ENCODE peak calls at places on chromosomes 3 and 15, in seven cellular contexts. I is GM12878, Y is HepG2, N is SK-N-SH, P is HCT116, O is K562, C is H1. U is an unnamed sample.
A peak's percentile ranks its signal among the peaks of the same experiment; 100 is the strongest.

GRCh38 chr15:75202251-75203016 is 752 bp downstream of the C15orf39 start:
- DNase-seq in O (peak; percentile 67), N (peak; percentile 81), P (no peak), Y (peak; percentile 38), C (no peak), I (no peak), U (no peak)

GRCh38 chr3:107264888-107265287 is 112.4 kb upstream of the CCDC54 start:
- DNase-seq in C (no peak), O (no peak), N (no peak), I (no peak), Y (no peak), P (no peak), U (no peak)

GRCh38 chr3:70716832-70717231 is 404.4 kb upstream of the MDFIC2 start:
- DNase-seq in I (no peak), N (peak; percentile 3), O (no peak), C (no peak), Y (no peak), P (no peak), U (no peak)

GRCh38 chr15:40449275-40449674 is 8.5 kb downstream of the BAHD1 start:
- DNase-seq in P (no peak), N (no peak), I (no peak), Y (no peak), C (no peak), O (no peak), U (no peak)

GRCh38 chr15:80242802-80243201 is 9.2 kb downstream of the CTXND1 start:
- DNase-seq in C (no peak), Y (no peak), P (no peak), O (no peak), I (no peak), N (no peak), U (no peak)

GRCh38 chr3:174822320-174822719 is 36.8 kb upstream of the NAALADL2 start:
- DNase-seq in N (no peak), I (no peak), P (no peak), Y (no peak), C (no peak), O (no peak), U (no peak)

GRCh38 chr3:184568591-184568917 is 7.0 kb downstream of the EPHB3 start:
- DNase-seq in P (no peak), I (no peak), C (no peak), Y (no peak), O (no peak), N (no peak), U (no peak)

GRCh38 chr15:63191895-63192603 is 2.6 kb downstream of the RAB8B start:
- DNase-seq in C (no peak), N (no peak), Y (no peak), I (peak; percentile 87), O (no peak), P (no peak), U (no peak)

GRCh38 chr15:27574541-27575054 is 524.5 kb downstream of the OCA2 start:
- DNase-seq in O (no peak), N (no peak), P (no peak), Y (no peak), C (no peak), I (no peak), U (no peak)

GRCh38 chr3:99565316-99565715 is 73.1 kb upstream of the COL8A1 start:
- DNase-seq in Y (no peak), O (no peak), P (no peak), N (no peak), C (no peak), I (no peak), U (no peak)

GRCh38 chr15:98743177-98743576 is 94.8 kb downstream of the IGF1R start:
- DNase-seq in Y (no peak), O (no peak), C (no peak), P (no peak), N (no peak), I (no peak), U (no peak)

GRCh38 chr3:28835751-28836150 is 445.1 kb upstream of the RBMS3 start:
- DNase-seq in P (no peak), O (no peak), N (no peak), I (no peak), C (no peak), Y (no peak), U (no peak)

GRCh38 chr3:193148678-193149473 is 92.1 kb upstream of the PLAAT1 start:
- DNase-seq in C (no peak), O (peak; percentile 4), N (no peak), P (no peak), I (no peak), Y (no peak), U (no peak)

GRCh38 chr15:40567111-40567510 is 2.0 kb upstream of the RPUSD2 start:
- DNase-seq in O (no peak), P (peak; percentile 29), I (no peak), C (peak; percentile 51), N (no peak), Y (peak; percentile 58), U (no peak)

GRCh38 chr15:50064674-50065073 is 54.4 kb downstream of the ATP8B4 start:
- DNase-seq in C (no peak), O (no peak), P (no peak), N (no peak), Y (no peak), I (no peak), U (no peak)

GRCh38 chr3:107855710-107856109 is 235.1 kb downstream of the CD47 start:
- DNase-seq in C (no peak), N (no peak), I (no peak), Y (peak; percentile 60), O (no peak), P (peak; percentile 65), U (peak; percentile 8)

GRCh38 chr3:70184105-70184504 is 128.3 kb downstream of the MDFIC2 start:
- DNase-seq in O (no peak), N (no peak), P (no peak), Y (no peak), I (no peak), C (no peak), U (no peak)

GRCh38 chr3:156142649-156143048 is 22.3 kb downstream of the KCNAB1 start:
- DNase-seq in P (no peak), N (no peak), Y (no peak), I (no peak), C (no peak), O (no peak), U (no peak)

GRCh38 chr15:85443593-85444328 is 63.4 kb downstream of the AKAP13 start:
- DNase-seq in P (peak; percentile 47), O (no peak), N (no peak), C (no peak), Y (peak; percentile 96), I (peak; percentile 76), U (no peak)

GRCh38 chr15:86863226-86863915 is 783.7 kb downstream of the AGBL1 start:
- DNase-seq in I (no peak), C (no peak), P (no peak), Y (no peak), O (no peak), N (no peak), U (peak; percentile 16)

GRCh38 chr3:14487086-14487485 is 53.1 kb downstream of the GRIP2 start:
- DNase-seq in I (no peak), P (no peak), N (no peak), Y (no peak), O (no peak), C (no peak), U (no peak)
- H3K9ac ChIP-seq in I (no peak overlapping the region), P (no peak overlapping the region), N (no peak overlapping the region), Y (no peak overlapping the region), O (no peak overlapping the region), C (no peak overlapping the region), U (no peak overlapping the region)

GRCh38 chr3:52231502-52232278 is 6.2 kb upstream of the TLR9 start:
- DNase-seq in I (no peak), P (no peak), Y (no peak), C (peak; percentile 97), N (peak; percentile 90), O (peak; percentile 64), U (no peak)
- TF ChIP-seq YY1 in I (peak; percentile 44), P (no peak), Y (peak; percentile 22), C (no peak), N (no peak), O (no peak), U (no peak)

DNA sequence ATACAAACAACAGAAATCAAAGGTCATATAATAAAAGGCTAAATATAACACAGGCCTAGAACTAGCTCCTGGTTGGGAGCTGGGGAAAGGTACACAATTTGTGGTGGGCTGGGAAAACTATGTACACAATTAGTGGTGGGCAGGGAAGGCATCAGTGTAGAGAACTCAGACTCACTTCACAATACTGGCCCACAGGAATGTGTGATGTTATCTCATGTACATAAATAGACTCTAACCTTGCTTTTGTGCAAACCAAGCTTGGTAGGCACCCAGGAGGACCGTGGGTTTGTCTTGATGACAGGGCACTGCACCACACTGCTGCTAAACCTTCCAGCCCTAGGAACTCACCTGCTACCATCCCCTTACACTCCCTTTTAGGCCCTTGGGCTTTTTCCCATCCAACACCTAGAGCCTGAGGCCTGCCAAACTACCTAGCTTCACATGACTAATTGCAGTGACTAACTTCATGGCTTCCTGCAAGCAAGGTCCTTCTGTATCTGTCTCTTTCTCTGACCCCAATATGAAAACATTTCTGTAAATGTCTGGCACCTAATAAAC is 873.2 kb downstream of the NSUN3 start:
- DNase-seq in I (no peak), N (no peak), P (no peak), C (no peak), O (no peak), Y (peak; percentile 3), U (no peak)
- H3K9ac ChIP-seq in I (no peak overlapping the region), N (no peak overlapping the region), P (no peak overlapping the region), C (no peak overlapping the region), O (no peak overlapping the region), Y (no peak overlapping the region), U (no peak overlapping the region)

GRCh38 chr3:13243571-13243970 is 170.3 kb upstream of the IQSEC1 start:
- DNase-seq in C (no peak), P (no peak), N (peak; percentile 82), I (no peak), Y (no peak), O (no peak), U (no peak)

GRCh38 chr3:13241621-13242363 is 168.6 kb upstream of the IQSEC1 start:
- DNase-seq in P (no peak), Y (no peak), O (no peak), N (no peak), C (no peak), I (no peak), U (no peak)

GRCh38 chr3:13242364-13242737 is 169.1 kb upstream of the IQSEC1 start:
- DNase-seq in Y (no peak), N (no peak), C (no peak), P (no peak), I (no peak), O (no peak), U (no peak)

GRCh38 chr3:13245579-13245978 is 172.3 kb upstream of the IQSEC1 start:
- DNase-seq in N (no peak), P (no peak), I (no peak), O (no peak), C (no peak), Y (peak; percentile 41), U (no peak)

DNA sequence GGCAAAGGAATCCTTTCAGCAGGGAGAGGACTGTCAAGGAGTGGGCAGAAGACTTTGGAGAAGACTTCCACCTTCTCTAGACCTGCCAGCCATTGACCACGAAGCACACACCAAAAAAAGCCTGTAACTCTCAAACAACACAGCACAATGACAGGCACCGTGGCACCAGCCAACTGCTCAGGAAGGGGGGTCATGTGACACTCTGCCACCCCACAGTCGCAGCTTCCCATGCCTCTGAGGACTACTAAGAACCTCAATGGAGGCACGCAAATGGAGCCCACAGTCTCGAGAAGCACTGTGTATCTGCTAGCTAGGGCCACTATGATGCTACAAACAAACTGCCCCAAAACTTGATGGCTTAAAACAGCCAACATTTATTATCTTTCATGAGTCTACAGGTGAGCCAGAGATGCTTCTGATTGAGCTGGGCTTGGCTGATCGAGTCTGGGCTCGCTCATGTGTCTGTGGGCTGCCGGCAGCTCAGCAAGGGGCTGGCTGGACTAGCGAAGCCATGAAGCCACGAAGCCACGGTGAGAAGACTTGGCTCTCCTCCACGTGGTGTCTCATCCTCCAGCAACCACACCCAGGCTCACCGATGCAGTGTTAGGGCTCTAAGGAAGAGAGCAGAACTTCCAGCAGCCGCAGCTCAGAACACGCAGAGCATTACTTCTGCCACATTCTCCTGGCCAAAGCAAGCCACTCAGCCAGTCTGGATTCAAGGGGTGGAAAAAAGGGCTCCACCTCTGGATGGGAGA is 171.6 kb upstream of the IQSEC1 start:
- DNase-seq in I (no peak), N (no peak), Y (no peak), C (no peak), P (no peak), O (no peak), U (no peak)
- TF ChIP-seq YY1 in I (no peak), N (no peak), Y (no peak), C (no peak), P (no peak), O (no peak), U (no peak)

U was measured in NT2/D1.